ENCODE peak calls at places on chromosomes 5 and 9, in eight cellular contexts. X is PC-9, J is GM23248, I is hepatocyte, O is MM.1S, Q is OCI-LY7, T is PC-3, A is SK-N-SH. P is an unnamed sample.

GRCh38 chr9:105119166-105119565 is 125.3 kb upstream of the SLC44A1 start:
- DNase-seq in X (no peak), J (no peak), I (no peak), O (no peak), Q (no peak), T (no peak), A (no peak), P (no peak)

GRCh38 chr5:136424835-136425694 is 59.7 kb upstream of the TRPC7 start:
- DNase-seq in X (peak; percentile 41), J (peak; percentile 79), I (peak; percentile 90), O (peak; percentile 75), Q (peak; percentile 64), T (peak; percentile 59), A (peak; percentile 66), P (peak; percentile 92)

GRCh38 chr5:23522553-23522952 is 15.1 kb downstream of the PRDM9 start:
- DNase-seq in X (no peak), J (no peak), I (no peak), O (no peak), Q (no peak), T (no peak), A (no peak), P (no peak)

GRCh38 chr5:32612134-32612888 is 27.0 kb downstream of the SUB1 start:
- DNase-seq in X (peak; percentile 31), J (peak; percentile 21), I (no peak), O (peak; percentile 31), Q (no peak), T (no peak), A (peak; percentile 9), P (no peak)

GRCh38 chr5:74659172-74659571 is 18.6 kb upstream of the ENC1 start:
- DNase-seq in X (no peak), J (no peak), I (no peak), O (no peak), Q (no peak), T (no peak), A (no peak), P (no peak)

GRCh38 chr5:178625679-178626483 is 969 bp downstream of the CLK4 start:
- DNase-seq in X (no peak), J (peak; percentile 68), I (no peak), O (peak; percentile 27), Q (peak; percentile 43), T (peak; percentile 32), A (peak; percentile 31), P (peak; percentile 64)

GRCh38 chr5:129114539-129115193 is 20.1 kb downstream of the ISOC1 start:
- DNase-seq in X (no peak), J (no peak), I (no peak), O (no peak), Q (no peak), T (no peak), A (no peak), P (no peak)

GRCh38 chr5:122661496-122662180 is 113.2 kb upstream of the SNX2 start:
- DNase-seq in X (no peak), J (peak; percentile 28), I (no peak), O (no peak), Q (no peak), T (no peak), A (no peak), P (no peak)

GRCh38 chr9:88828492-88828974 is 162.7 kb upstream of the S1PR3 start:
- DNase-seq in X (no peak), J (no peak), I (no peak), O (no peak), Q (no peak), T (no peak), A (peak; percentile 73), P (no peak)

GRCh38 chr9:86098793-86099694 is at the start of gene GOLM1:
- DNase-seq in X (no peak), J (peak; percentile 89), I (peak; percentile 87), O (peak; percentile 69), Q (no peak), T (peak; percentile 63), A (peak; percentile 93), P (no peak)

GRCh38 chr9:135835131-135835530 is 72.2 kb downstream of the CAMSAP1 start:
- DNase-seq in X (no peak), J (no peak), I (no peak), O (no peak), Q (no peak), T (no peak), A (no peak), P (no peak)

GRCh38 chr5:58751222-58751621 is 168.3 kb downstream of the RAB3C start:
- DNase-seq in X (no peak), J (peak; percentile 18), I (peak; percentile 31), O (no peak), Q (no peak), T (peak; percentile 52), A (peak; percentile 4), P (no peak)

GRCh38 chr9:21452681-21453080 is 12.4 kb downstream of the IFNA1 start:
- DNase-seq in X (no peak), J (no peak), I (no peak), O (no peak), Q (no peak), T (no peak), A (no peak), P (no peak)

GRCh38 chr9:84349706-84350105 is 9.1 kb upstream of the SLC28A3 start:
- DNase-seq in X (peak; percentile 61), J (no peak), I (no peak), O (no peak), Q (no peak), T (peak; percentile 39), A (no peak), P (no peak)

GRCh38 chr5:152584103-152584502 is 179.0 kb upstream of the NMUR2 start:
- DNase-seq in X (no peak), J (no peak), I (no peak), O (no peak), Q (no peak), T (no peak), A (no peak), P (no peak)

DNA sequence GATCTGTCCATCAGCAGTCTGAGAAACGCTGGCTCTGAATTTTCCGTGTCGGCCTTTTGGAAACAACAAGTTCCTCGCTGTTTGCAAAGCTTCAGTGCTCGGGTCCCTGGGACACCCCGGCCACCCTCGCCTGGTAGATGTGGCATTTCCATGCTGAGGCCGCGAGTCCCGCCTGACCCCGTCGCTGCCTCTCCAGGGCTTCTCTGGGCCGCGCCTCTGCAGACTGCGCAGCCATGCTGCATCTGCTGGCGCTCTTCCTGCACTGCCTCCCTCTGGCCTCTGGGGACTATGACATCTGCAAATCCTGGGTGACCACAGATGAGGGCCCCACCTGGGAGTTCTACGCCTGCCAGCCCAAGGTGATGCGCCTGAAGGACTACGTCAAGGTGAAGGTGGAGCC is 4.7 kb downstream of the NTNG2 start:
- DNase-seq in X (no peak), J (no peak), I (peak; percentile 32), O (peak; percentile 10), Q (peak; percentile 50), T (no peak), A (peak; percentile 58), P (no peak)
- H3K4me2 ChIP-seq in X (no peak overlapping the region), J (no peak overlapping the region), I (no peak overlapping the region), O (no peak overlapping the region), Q (no peak overlapping the region), T (no peak overlapping the region), A (no peak overlapping the region), P (no peak overlapping the region)

GRCh38 chr5:143401253-143401845 is 2.1 kb downstream of the NR3C1 start:
- DNase-seq in X (no peak), J (peak; percentile 32), I (no peak), O (peak; percentile 15), Q (no peak), T (no peak), A (no peak), P (no peak)
- H3K9me2 ChIP-seq in X (peaks cover 4% of the 10 kb centered on the region), J (no peaks in the 10 kb centered on the region), I (no peaks in the 10 kb centered on the region), O (no peaks in the 10 kb centered on the region), Q (no peaks in the 10 kb centered on the region), T (no peaks in the 10 kb centered on the region), A (no peaks in the 10 kb centered on the region), P (no peaks in the 10 kb centered on the region)

DNA sequence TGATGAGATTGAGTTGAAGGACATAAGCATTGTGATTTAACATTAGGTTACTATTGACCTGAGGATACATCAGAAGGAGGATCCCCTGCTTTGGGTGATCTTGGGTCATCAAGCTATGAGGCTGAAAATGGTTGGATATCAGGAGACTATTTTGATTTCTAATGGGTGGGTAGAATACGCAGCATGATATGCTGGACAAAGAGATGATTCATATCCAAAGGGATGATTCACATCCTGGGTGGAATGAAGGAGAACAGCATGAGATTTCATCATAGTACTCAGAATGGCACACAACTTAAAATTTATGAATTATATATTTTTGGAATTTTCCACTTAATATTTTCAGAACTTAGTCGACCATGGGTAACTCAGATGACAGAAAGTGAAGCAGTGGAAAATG is 1759.5 kb upstream of the C9orf72 start:
- DNase-seq in X (no peak), J (peak; percentile 0), I (no peak), O (no peak), Q (no peak), T (peak; percentile 79), A (no peak), P (no peak)
- H3K4me2 ChIP-seq in X (no peak overlapping the region), J (no peak overlapping the region), I (no peak overlapping the region), O (no peak overlapping the region), Q (no peak overlapping the region), T (peak overlapping the region; percentile 21), A (no peak overlapping the region), P (no peak overlapping the region)

GRCh38 chr5:37604290-37604689 is 225.2 kb downstream of the WDR70 start:
- DNase-seq in X (no peak), J (no peak), I (no peak), O (no peak), Q (no peak), T (no peak), A (no peak), P (no peak)
- H3K9me2 ChIP-seq in X (no peaks in the 10 kb centered on the region), J (no peaks in the 10 kb centered on the region), I (no peaks in the 10 kb centered on the region), O (no peaks in the 10 kb centered on the region), Q (no peaks in the 10 kb centered on the region), T (no peaks in the 10 kb centered on the region), A (no peaks in the 10 kb centered on the region), P (no peaks in the 10 kb centered on the region)

DNA sequence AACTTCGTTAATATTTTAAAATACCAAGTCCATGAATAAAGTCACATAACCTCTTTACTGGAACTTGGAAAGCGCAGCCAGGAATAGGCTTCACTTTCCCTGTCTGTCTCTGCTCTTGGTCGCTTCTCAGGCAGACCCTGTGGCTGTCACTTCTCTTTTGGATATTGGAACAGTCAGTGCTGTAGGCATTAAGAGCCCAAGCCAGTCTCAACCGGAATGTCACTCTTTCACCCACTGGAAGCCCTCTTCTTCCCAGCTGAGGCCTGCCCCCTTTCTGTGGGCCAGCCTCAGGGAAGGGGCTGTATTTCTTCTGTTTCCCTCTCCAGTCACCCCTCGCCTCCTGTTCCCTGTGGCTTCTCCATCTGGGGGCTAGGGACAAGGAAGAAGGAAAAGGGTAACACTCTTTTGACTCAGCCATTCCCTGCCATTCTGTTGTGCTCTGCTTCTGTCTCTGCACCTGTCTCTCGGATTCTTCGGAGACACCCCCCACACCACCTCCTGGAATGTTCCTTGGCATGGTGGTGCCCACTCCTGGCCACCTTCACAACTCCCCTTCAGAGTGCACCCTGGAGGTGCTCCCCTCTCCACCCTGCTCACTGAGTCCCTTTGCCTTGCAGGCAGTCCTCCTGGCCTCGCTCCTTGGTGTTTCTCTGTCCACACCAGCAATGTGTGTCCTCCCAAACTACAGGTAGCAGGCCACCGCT is 103.4 kb downstream of the TRIO start:
- DNase-seq in X (no peak), J (no peak), I (no peak), O (no peak), Q (no peak), T (no peak), A (no peak), P (no peak)
- H3K4me2 ChIP-seq in X (no peak overlapping the region), J (no peak overlapping the region), I (no peak overlapping the region), O (no peak overlapping the region), Q (no peak overlapping the region), T (no peak overlapping the region), A (no peak overlapping the region), P (no peak overlapping the region)

GRCh38 chr9:82894961-82895902 is 167.7 kb downstream of the RASEF start:
- DNase-seq in X (no peak), J (no peak), I (peak; percentile 26), O (no peak), Q (no peak), T (no peak), A (peak; percentile 41), P (no peak)
- H3K9me2 ChIP-seq in X (no peaks in the 10 kb centered on the region), J (no peaks in the 10 kb centered on the region), I (no peaks in the 10 kb centered on the region), O (no peaks in the 10 kb centered on the region), Q (no peaks in the 10 kb centered on the region), T (no peaks in the 10 kb centered on the region), A (no peaks in the 10 kb centered on the region), P (no peaks in the 10 kb centered on the region)

GRCh38 chr5:61275841-61276240 is 56.2 kb upstream of the ZSWIM6 start:
- DNase-seq in X (no peak), J (peak; percentile 73), I (no peak), O (no peak), Q (no peak), T (peak; percentile 58), A (no peak), P (no peak)
- H3K4me2 ChIP-seq in X (no peak overlapping the region), J (peak overlapping the region; percentile 26), I (no peak overlapping the region), O (no peak overlapping the region), Q (no peak overlapping the region), T (peak overlapping the region; percentile 28), A (peak overlapping the region; percentile 53), P (no peak overlapping the region)

P was measured in Karpas-422.